ENCODE peak calls at places on chromosomes 3 and 15, in nine cellular contexts. One of them, this sample, is unnamed.

GRCh38 chr3:185272051-185272450 is 18.2 kb upstream of the EHHADH start:
- DNase-seq in GM10248: no peak
- DNase-seq in activated T-helper 1 cell treated with anti-CD3 and anti-CD28 coated beads, Interleukin-2, amount 50 U/mL, for 16 hours: no peak
- DNase-seq in GM06990: no peak
- DNase-seq in suprapubic skin: no peak
- DNase-seq in mucosa of gallbladder: no peak
- DNase-seq in heart left ventricle: no peak
- DNase-seq in SW480: no peak
- DNase-seq in T-helper 2 cell treated with Interferon-gamma antibody and Interleukin-4, amounts not matched to agents 5 μg/mL and 100 μg/mL, for 36 hours: no peak
- DNase-seq in this sample: no peak

GRCh38 chr3:174439621-174440349 is 419.3 kb upstream of the NAALADL2 start:
- DNase-seq in T-helper 2 cell treated with Interferon-gamma antibody and Interleukin-4, amounts not matched to agents 5 μg/mL and 100 μg/mL, for 36 hours: no peak
- DNase-seq in activated T-helper 1 cell treated with anti-CD3 and anti-CD28 coated beads, Interleukin-2, amount 50 U/mL, for 16 hours: no peak
- DNase-seq in GM10248: no peak
- DNase-seq in mucosa of gallbladder: peak
- DNase-seq in suprapubic skin: no peak
- DNase-seq in SW480: peak
- DNase-seq in heart left ventricle: no peak
- DNase-seq in GM06990: no peak
- DNase-seq in this sample: peak

GRCh38 chr3:172280406-172281051 is 167.7 kb downstream of the GHSR start:
- DNase-seq in GM06990: no peak
- DNase-seq in T-helper 2 cell treated with Interferon-gamma antibody and Interleukin-4, amounts not matched to agents 5 μg/mL and 100 μg/mL, for 36 hours: no peak
- DNase-seq in heart left ventricle: no peak
- DNase-seq in suprapubic skin: no peak
- DNase-seq in GM10248: no peak
- DNase-seq in activated T-helper 1 cell treated with anti-CD3 and anti-CD28 coated beads, Interleukin-2, amount 50 U/mL, for 16 hours: no peak
- DNase-seq in mucosa of gallbladder: no peak
- DNase-seq in SW480: peak
- DNase-seq in this sample: no peak

GRCh38 chr3:40975711-40976121 is 223.6 kb upstream of the CTNNB1 start:
- DNase-seq in GM06990: no peak
- DNase-seq in mucosa of gallbladder: no peak
- DNase-seq in activated T-helper 1 cell treated with anti-CD3 and anti-CD28 coated beads, Interleukin-2, amount 50 U/mL, for 16 hours: no peak
- DNase-seq in suprapubic skin: no peak
- DNase-seq in T-helper 2 cell treated with Interferon-gamma antibody and Interleukin-4, amounts not matched to agents 5 μg/mL and 100 μg/mL, for 36 hours: no peak
- DNase-seq in heart left ventricle: peak
- DNase-seq in SW480: no peak
- DNase-seq in GM10248: no peak
- DNase-seq in this sample: no peak

GRCh38 chr15:24856397-24857093 is 98.2 kb upstream of the SNRPN start:
- DNase-seq in T-helper 2 cell treated with Interferon-gamma antibody and Interleukin-4, amounts not matched to agents 5 μg/mL and 100 μg/mL, for 36 hours: no peak
- DNase-seq in activated T-helper 1 cell treated with anti-CD3 and anti-CD28 coated beads, Interleukin-2, amount 50 U/mL, for 16 hours: no peak
- DNase-seq in GM06990: no peak
- DNase-seq in heart left ventricle: peak
- DNase-seq in mucosa of gallbladder: peak
- DNase-seq in GM10248: no peak
- DNase-seq in SW480: no peak
- DNase-seq in suprapubic skin: no peak
- DNase-seq in this sample: peak

GRCh38 chr3:71511037-71511436 is 72.5 kb downstream of the FOXP1 start:
- DNase-seq in SW480: no peak
- DNase-seq in activated T-helper 1 cell treated with anti-CD3 and anti-CD28 coated beads, Interleukin-2, amount 50 U/mL, for 16 hours: no peak
- DNase-seq in T-helper 2 cell treated with Interferon-gamma antibody and Interleukin-4, amounts not matched to agents 5 μg/mL and 100 μg/mL, for 36 hours: no peak
- DNase-seq in suprapubic skin: no peak
- DNase-seq in heart left ventricle: no peak
- DNase-seq in GM10248: no peak
- DNase-seq in GM06990: no peak
- DNase-seq in mucosa of gallbladder: no peak
- DNase-seq in this sample: no peak

GRCh38 chr3:132354916-132355702 is 37.9 kb downstream of the ACP3 start:
- DNase-seq in suprapubic skin: no peak
- DNase-seq in SW480: no peak
- DNase-seq in T-helper 2 cell treated with Interferon-gamma antibody and Interleukin-4, amounts not matched to agents 5 μg/mL and 100 μg/mL, for 36 hours: no peak
- DNase-seq in activated T-helper 1 cell treated with anti-CD3 and anti-CD28 coated beads, Interleukin-2, amount 50 U/mL, for 16 hours: no peak
- DNase-seq in GM06990: no peak
- DNase-seq in mucosa of gallbladder: no peak
- DNase-seq in heart left ventricle: no peak
- DNase-seq in GM10248: no peak
- DNase-seq in this sample: no peak

GRCh38 chr3:117168896-117169295 is 459.3 kb downstream of the TUSC7 start:
- DNase-seq in GM06990: no peak
- DNase-seq in GM10248: no peak
- DNase-seq in heart left ventricle: no peak
- DNase-seq in activated T-helper 1 cell treated with anti-CD3 and anti-CD28 coated beads, Interleukin-2, amount 50 U/mL, for 16 hours: no peak
- DNase-seq in mucosa of gallbladder: no peak
- DNase-seq in SW480: no peak
- DNase-seq in suprapubic skin: no peak
- DNase-seq in T-helper 2 cell treated with Interferon-gamma antibody and Interleukin-4, amounts not matched to agents 5 μg/mL and 100 μg/mL, for 36 hours: no peak
- DNase-seq in this sample: no peak

GRCh38 chr3:123767020-123767394 is 117.1 kb downstream of the MYLK start:
- DNase-seq in suprapubic skin: no peak
- DNase-seq in SW480: no peak
- DNase-seq in activated T-helper 1 cell treated with anti-CD3 and anti-CD28 coated beads, Interleukin-2, amount 50 U/mL, for 16 hours: no peak
- DNase-seq in GM10248: no peak
- DNase-seq in T-helper 2 cell treated with Interferon-gamma antibody and Interleukin-4, amounts not matched to agents 5 μg/mL and 100 μg/mL, for 36 hours: no peak
- DNase-seq in heart left ventricle: no peak
- DNase-seq in mucosa of gallbladder: no peak
- DNase-seq in GM06990: no peak
- DNase-seq in this sample: peak

GRCh38 chr15:28281876-28282275 is 40.1 kb downstream of the HERC2 start:
- DNase-seq in SW480: no peak
- DNase-seq in heart left ventricle: no peak
- DNase-seq in GM06990: no peak
- DNase-seq in GM10248: no peak
- DNase-seq in T-helper 2 cell treated with Interferon-gamma antibody and Interleukin-4, amounts not matched to agents 5 μg/mL and 100 μg/mL, for 36 hours: no peak
- DNase-seq in suprapubic skin: no peak
- DNase-seq in activated T-helper 1 cell treated with anti-CD3 and anti-CD28 coated beads, Interleukin-2, amount 50 U/mL, for 16 hours: no peak
- DNase-seq in mucosa of gallbladder: no peak
- DNase-seq in this sample: no peak

GRCh38 chr3:151460774-151461450 is at the start of gene IGSF10:
- DNase-seq in suprapubic skin: no peak
- DNase-seq in T-helper 2 cell treated with Interferon-gamma antibody and Interleukin-4, amounts not matched to agents 5 μg/mL and 100 μg/mL, for 36 hours: no peak
- DNase-seq in SW480: peak
- DNase-seq in GM10248: no peak
- DNase-seq in GM06990: no peak
- DNase-seq in mucosa of gallbladder: no peak
- DNase-seq in activated T-helper 1 cell treated with anti-CD3 and anti-CD28 coated beads, Interleukin-2, amount 50 U/mL, for 16 hours: no peak
- DNase-seq in heart left ventricle: no peak
- DNase-seq in this sample: peak

GRCh38 chr15:71920573-71920972 is 110.2 kb downstream of the NR2E3 start:
- DNase-seq in activated T-helper 1 cell treated with anti-CD3 and anti-CD28 coated beads, Interleukin-2, amount 50 U/mL, for 16 hours: no peak
- DNase-seq in heart left ventricle: no peak
- DNase-seq in GM10248: no peak
- DNase-seq in suprapubic skin: no peak
- DNase-seq in mucosa of gallbladder: no peak
- DNase-seq in GM06990: no peak
- DNase-seq in SW480: no peak
- DNase-seq in T-helper 2 cell treated with Interferon-gamma antibody and Interleukin-4, amounts not matched to agents 5 μg/mL and 100 μg/mL, for 36 hours: no peak
- DNase-seq in this sample: no peak

GRCh38 chr15:71042356-71042922 is 72.8 kb upstream of the THSD4 start:
- DNase-seq in mucosa of gallbladder: no peak
- DNase-seq in activated T-helper 1 cell treated with anti-CD3 and anti-CD28 coated beads, Interleukin-2, amount 50 U/mL, for 16 hours: no peak
- DNase-seq in suprapubic skin: no peak
- DNase-seq in heart left ventricle: no peak
- DNase-seq in GM06990: no peak
- DNase-seq in SW480: no peak
- DNase-seq in T-helper 2 cell treated with Interferon-gamma antibody and Interleukin-4, amounts not matched to agents 5 μg/mL and 100 μg/mL, for 36 hours: no peak
- DNase-seq in GM10248: no peak
- DNase-seq in this sample: no peak

GRCh38 chr15:52324109-52324508 is 28.5 kb upstream of the MYO5C start:
- DNase-seq in mucosa of gallbladder: no peak
- DNase-seq in suprapubic skin: no peak
- DNase-seq in heart left ventricle: no peak
- DNase-seq in T-helper 2 cell treated with Interferon-gamma antibody and Interleukin-4, amounts not matched to agents 5 μg/mL and 100 μg/mL, for 36 hours: no peak
- DNase-seq in SW480: no peak
- DNase-seq in GM06990: no peak
- DNase-seq in activated T-helper 1 cell treated with anti-CD3 and anti-CD28 coated beads, Interleukin-2, amount 50 U/mL, for 16 hours: no peak
- DNase-seq in GM10248: no peak
- DNase-seq in this sample: no peak

GRCh38 chr3:52774901-52775864 is 2.2 kb upstream of the ITIH1 start:
- DNase-seq in mucosa of gallbladder: peak
- DNase-seq in activated T-helper 1 cell treated with anti-CD3 and anti-CD28 coated beads, Interleukin-2, amount 50 U/mL, for 16 hours: no peak
- DNase-seq in SW480: no peak
- DNase-seq in T-helper 2 cell treated with Interferon-gamma antibody and Interleukin-4, amounts not matched to agents 5 μg/mL and 100 μg/mL, for 36 hours: no peak
- DNase-seq in GM10248: no peak
- DNase-seq in heart left ventricle: no peak
- DNase-seq in GM06990: no peak
- DNase-seq in suprapubic skin: no peak
- DNase-seq in this sample: no peak

GRCh38 chr15:65409284-65409631 is 13.5 kb downstream of the IGDCC4 start:
- DNase-seq in SW480: peak
- DNase-seq in heart left ventricle: no peak
- DNase-seq in GM06990: peak
- DNase-seq in mucosa of gallbladder: no peak
- DNase-seq in GM10248: peak
- DNase-seq in activated T-helper 1 cell treated with anti-CD3 and anti-CD28 coated beads, Interleukin-2, amount 50 U/mL, for 16 hours: no peak
- DNase-seq in suprapubic skin: no peak
- DNase-seq in T-helper 2 cell treated with Interferon-gamma antibody and Interleukin-4, amounts not matched to agents 5 μg/mL and 100 μg/mL, for 36 hours: no peak
- DNase-seq in this sample: no peak

GRCh38 chr3:55608266-55608937 is 121.3 kb upstream of the WNT5A start:
- DNase-seq in mucosa of gallbladder: no peak
- DNase-seq in heart left ventricle: no peak
- DNase-seq in SW480: no peak
- DNase-seq in GM10248: no peak
- DNase-seq in T-helper 2 cell treated with Interferon-gamma antibody and Interleukin-4, amounts not matched to agents 5 μg/mL and 100 μg/mL, for 36 hours: no peak
- DNase-seq in GM06990: no peak
- DNase-seq in activated T-helper 1 cell treated with anti-CD3 and anti-CD28 coated beads, Interleukin-2, amount 50 U/mL, for 16 hours: no peak
- DNase-seq in suprapubic skin: no peak
- DNase-seq in this sample: no peak

GRCh38 chr3:5250467-5251195 is 63.1 kb downstream of the EDEM1 start:
- DNase-seq in GM10248: no peak
- DNase-seq in GM06990: no peak
- DNase-seq in suprapubic skin: peak
- DNase-seq in T-helper 2 cell treated with Interferon-gamma antibody and Interleukin-4, amounts not matched to agents 5 μg/mL and 100 μg/mL, for 36 hours: no peak
- DNase-seq in activated T-helper 1 cell treated with anti-CD3 and anti-CD28 coated beads, Interleukin-2, amount 50 U/mL, for 16 hours: no peak
- DNase-seq in heart left ventricle: no peak
- DNase-seq in mucosa of gallbladder: peak
- DNase-seq in SW480: no peak
- DNase-seq in this sample: no peak

GRCh38 chr3:169668081-169668956 is 4.8 kb upstream of the MECOM start:
- DNase-seq in heart left ventricle: peak
- DNase-seq in suprapubic skin: no peak
- DNase-seq in SW480: peak
- DNase-seq in activated T-helper 1 cell treated with anti-CD3 and anti-CD28 coated beads, Interleukin-2, amount 50 U/mL, for 16 hours: no peak
- DNase-seq in GM10248: no peak
- DNase-seq in GM06990: peak
- DNase-seq in T-helper 2 cell treated with Interferon-gamma antibody and Interleukin-4, amounts not matched to agents 5 μg/mL and 100 μg/mL, for 36 hours: peak
- DNase-seq in mucosa of gallbladder: no peak
- DNase-seq in this sample: peak

GRCh38 chr3:19348929-19349564 is 200.7 kb downstream of the KCNH8 start:
- DNase-seq in GM10248: peak
- DNase-seq in mucosa of gallbladder: no peak
- DNase-seq in T-helper 2 cell treated with Interferon-gamma antibody and Interleukin-4, amounts not matched to agents 5 μg/mL and 100 μg/mL, for 36 hours: no peak
- DNase-seq in GM06990: no peak
- DNase-seq in SW480: peak
- DNase-seq in heart left ventricle: no peak
- DNase-seq in activated T-helper 1 cell treated with anti-CD3 and anti-CD28 coated beads, Interleukin-2, amount 50 U/mL, for 16 hours: no peak
- DNase-seq in suprapubic skin: no peak
- DNase-seq in this sample: peak

GRCh38 chr15:37101634-37102314 is 1.4 kb upstream of the MEIS2 start:
- DNase-seq in mucosa of gallbladder: peak
- DNase-seq in suprapubic skin: no peak
- DNase-seq in heart left ventricle: peak
- DNase-seq in T-helper 2 cell treated with Interferon-gamma antibody and Interleukin-4, amounts not matched to agents 5 μg/mL and 100 μg/mL, for 36 hours: peak
- DNase-seq in GM10248: peak
- DNase-seq in activated T-helper 1 cell treated with anti-CD3 and anti-CD28 coated beads, Interleukin-2, amount 50 U/mL, for 16 hours: no peak
- DNase-seq in GM06990: peak
- DNase-seq in SW480: peak
- DNase-seq in this sample: peak

GRCh38 chr3:72836923-72837322 is 11.3 kb downstream of the SHQ1 start:
- DNase-seq in mucosa of gallbladder: peak
- DNase-seq in SW480: no peak
- DNase-seq in activated T-helper 1 cell treated with anti-CD3 and anti-CD28 coated beads, Interleukin-2, amount 50 U/mL, for 16 hours: no peak
- DNase-seq in T-helper 2 cell treated with Interferon-gamma antibody and Interleukin-4, amounts not matched to agents 5 μg/mL and 100 μg/mL, for 36 hours: no peak
- DNase-seq in suprapubic skin: no peak
- DNase-seq in heart left ventricle: peak
- DNase-seq in GM06990: no peak
- DNase-seq in GM10248: no peak
- DNase-seq in this sample: no peak

GRCh38 chr3:63179862-63180522 is 98.1 kb upstream of the SYNPR start:
- DNase-seq in T-helper 2 cell treated with Interferon-gamma antibody and Interleukin-4, amounts not matched to agents 5 μg/mL and 100 μg/mL, for 36 hours: no peak
- DNase-seq in GM10248: no peak
- DNase-seq in SW480: no peak
- DNase-seq in activated T-helper 1 cell treated with anti-CD3 and anti-CD28 coated beads, Interleukin-2, amount 50 U/mL, for 16 hours: no peak
- DNase-seq in mucosa of gallbladder: no peak
- DNase-seq in heart left ventricle: no peak
- DNase-seq in suprapubic skin: no peak
- DNase-seq in GM06990: no peak
- DNase-seq in this sample: no peak

GRCh38 chr15:72271895-72272212 is 500 bp downstream of the PARP6 start:
- DNase-seq in mucosa of gallbladder: peak
- DNase-seq in suprapubic skin: no peak
- DNase-seq in SW480: peak
- DNase-seq in T-helper 2 cell treated with Interferon-gamma antibody and Interleukin-4, amounts not matched to agents 5 μg/mL and 100 μg/mL, for 36 hours: no peak
- DNase-seq in GM10248: peak
- DNase-seq in heart left ventricle: no peak
- DNase-seq in activated T-helper 1 cell treated with anti-CD3 and anti-CD28 coated beads, Interleukin-2, amount 50 U/mL, for 16 hours: no peak
- DNase-seq in GM06990: no peak
- DNase-seq in this sample: peak

GRCh38 chr3:55804170-55805095 is 317.3 kb upstream of the WNT5A start:
- DNase-seq in GM10248: no peak
- DNase-seq in heart left ventricle: no peak
- DNase-seq in SW480: no peak
- DNase-seq in T-helper 2 cell treated with Interferon-gamma antibody and Interleukin-4, amounts not matched to agents 5 μg/mL and 100 μg/mL, for 36 hours: no peak
- DNase-seq in GM06990: no peak
- DNase-seq in activated T-helper 1 cell treated with anti-CD3 and anti-CD28 coated beads, Interleukin-2, amount 50 U/mL, for 16 hours: no peak
- DNase-seq in suprapubic skin: no peak
- DNase-seq in mucosa of gallbladder: no peak
- DNase-seq in this sample: peak

GRCh38 chr3:179071161-179071568 is 444 bp downstream of the ZMAT3 start:
- DNase-seq in T-helper 2 cell treated with Interferon-gamma antibody and Interleukin-4, amounts not matched to agents 5 μg/mL and 100 μg/mL, for 36 hours: peak
- DNase-seq in mucosa of gallbladder: peak
- DNase-seq in GM06990: peak
- DNase-seq in heart left ventricle: no peak
- DNase-seq in suprapubic skin: no peak
- DNase-seq in GM10248: peak
- DNase-seq in activated T-helper 1 cell treated with anti-CD3 and anti-CD28 coated beads, Interleukin-2, amount 50 U/mL, for 16 hours: peak
- DNase-seq in SW480: peak
- DNase-seq in this sample: no peak

GRCh38 chr3:5423076-5423475 is 235.6 kb downstream of the EDEM1 start:
- DNase-seq in suprapubic skin: no peak
- DNase-seq in SW480: no peak
- DNase-seq in T-helper 2 cell treated with Interferon-gamma antibody and Interleukin-4, amounts not matched to agents 5 μg/mL and 100 μg/mL, for 36 hours: no peak
- DNase-seq in activated T-helper 1 cell treated with anti-CD3 and anti-CD28 coated beads, Interleukin-2, amount 50 U/mL, for 16 hours: no peak
- DNase-seq in GM10248: no peak
- DNase-seq in mucosa of gallbladder: no peak
- DNase-seq in heart left ventricle: no peak
- DNase-seq in GM06990: no peak
- DNase-seq in this sample: no peak

GRCh38 chr3:9422712-9423424 is 25.5 kb downstream of the SETD5 start:
- DNase-seq in suprapubic skin: no peak
- DNase-seq in mucosa of gallbladder: peak
- DNase-seq in activated T-helper 1 cell treated with anti-CD3 and anti-CD28 coated beads, Interleukin-2, amount 50 U/mL, for 16 hours: no peak
- DNase-seq in heart left ventricle: peak
- DNase-seq in SW480: peak
- DNase-seq in GM10248: no peak
- DNase-seq in GM06990: no peak
- DNase-seq in T-helper 2 cell treated with Interferon-gamma antibody and Interleukin-4, amounts not matched to agents 5 μg/mL and 100 μg/mL, for 36 hours: no peak
- DNase-seq in this sample: peak

GRCh38 chr3:101061312-101061711 is 68.1 kb upstream of the ABI3BP start:
- DNase-seq in activated T-helper 1 cell treated with anti-CD3 and anti-CD28 coated beads, Interleukin-2, amount 50 U/mL, for 16 hours: no peak
- DNase-seq in mucosa of gallbladder: no peak
- DNase-seq in heart left ventricle: no peak
- DNase-seq in GM10248: no peak
- DNase-seq in GM06990: no peak
- DNase-seq in suprapubic skin: no peak
- DNase-seq in T-helper 2 cell treated with Interferon-gamma antibody and Interleukin-4, amounts not matched to agents 5 μg/mL and 100 μg/mL, for 36 hours: no peak
- DNase-seq in SW480: no peak
- DNase-seq in this sample: no peak

GRCh38 chr3:9036327-9037112 is 73.2 kb upstream of the RAD18 start:
- DNase-seq in mucosa of gallbladder: peak
- DNase-seq in suprapubic skin: peak
- DNase-seq in T-helper 2 cell treated with Interferon-gamma antibody and Interleukin-4, amounts not matched to agents 5 μg/mL and 100 μg/mL, for 36 hours: no peak
- DNase-seq in SW480: no peak
- DNase-seq in GM06990: no peak
- DNase-seq in activated T-helper 1 cell treated with anti-CD3 and anti-CD28 coated beads, Interleukin-2, amount 50 U/mL, for 16 hours: no peak
- DNase-seq in heart left ventricle: peak
- DNase-seq in GM10248: no peak
- DNase-seq in this sample: no peak